ENCODE peak calls at places on chromosome 1, in ten cellular contexts. J is iris pigment epithelial cell; G is T-helper 2 cell treated with Interferon-gamma antibody and Interleukin-4, amounts not matched to agents 5 μg/mL and 100 μg/mL, for 36 hours; T is NCI-H1417; M is adipocyte; H is spleen; Z is EL; C is stimulated activated CD4-positive, alpha-beta T cell treated with anti-CD3 and anti-CD28 coated beads, TNF-alpha, amount 100 ng/mL, for 1 hour; X is mesendoderm; B is hepatic stellate cell. R is an unnamed sample.

GRCh38 chr1:43396059-43396458 is 6.4 kb downstream of the SZT2 start:
- DNase-seq in M (no peak), G (no peak), B (no peak), C (no peak), T (no peak), X (no peak), H (no peak), Z (no peak), J (no peak), R (no peak)

GRCh38 chr1:231278100-231278790 is 37.2 kb downstream of the GNPAT start:
- DNase-seq in T (no peak), B (no peak), M (peak; percentile 4), G (no peak), Z (no peak), H (no peak), J (no peak), X (no peak), C (no peak), R (no peak)

GRCh38 chr1:40795811-40796586 is 12.4 kb downstream of the KCNQ4 start:
- DNase-seq in B (no peak), C (no peak), M (no peak), H (no peak), J (no peak), X (no peak), T (no peak), G (no peak), Z (no peak), R (no peak)

GRCh38 chr1:248373761-248374160 is 1.8 kb upstream of the OR2T6 start:
- DNase-seq in C (no peak), G (no peak), T (no peak), B (no peak), J (no peak), X (no peak), Z (no peak), M (no peak), H (no peak), R (no peak)

GRCh38 chr1:212218911-212219310 is 66.3 kb upstream of the PPP2R5A start:
- DNase-seq in Z (peak; percentile 60), B (peak; percentile 23), G (peak; percentile 32), H (no peak), J (peak; percentile 94), X (peak; percentile 19), T (no peak), M (peak; percentile 91), C (no peak), R (no peak)

GRCh38 chr1:97252076-97252475 is 530.5 kb downstream of the PTBP2 start:
- DNase-seq in M (peak; percentile 84), J (peak; percentile 95), C (no peak), Z (peak; percentile 47), T (no peak), G (no peak), H (no peak), B (no peak), X (no peak), R (no peak)

GRCh38 chr1:43443197-43443946 is 10.4 kb downstream of the HYI start:
- DNase-seq in C (no peak), M (no peak), T (no peak), Z (no peak), B (no peak), G (no peak), X (no peak), J (no peak), H (peak; percentile 68), R (no peak)

GRCh38 chr1:178345821-178346220 is 150.9 kb downstream of the CLEC20A start:
- DNase-seq in Z (no peak), M (peak; percentile 65), T (no peak), C (no peak), H (no peak), X (no peak), J (peak; percentile 49), B (no peak), G (no peak), R (no peak)

GRCh38 chr1:36692465-36692864 is 209.8 kb upstream of the CSF3R start:
- DNase-seq in J (no peak), Z (no peak), C (no peak), H (no peak), X (no peak), B (no peak), T (no peak), M (no peak), G (no peak), R (no peak)

R was measured in substantia nigra.